ENCODE peak calls at places on chromosomes 3 and 15, in ten cellular contexts. Z, M, Y, T, A, N, R, D, C and F are unnamed samples.

GRCh38 chr15:74387988-74388955 is 20.8 kb upstream of the CYP11A1 start:
- DNase-seq in M (no peak), D (no peak), C (no peak), Y (no peak), Z (no peak), R (no peak), T (no peak), N (peak; percentile 31), A (no peak), F (no peak)

GRCh38 chr15:56918907-56919707 is 663 bp downstream of the TCF12 start:
- DNase-seq in A (peak; percentile 64), Z (peak; percentile 61), D (no peak), R (peak; percentile 47), M (no peak), T (no peak), Y (peak; percentile 51), N (peak; percentile 77), C (peak; percentile 63), F (no peak)

GRCh38 chr3:175655366-175655765 is 796.2 kb downstream of the NAALADL2 start:
- DNase-seq in Y (no peak), N (no peak), Z (no peak), R (no peak), A (no peak), C (no peak), M (no peak), D (no peak), T (no peak), F (no peak)

GRCh38 chr3:152497457-152497856 is 228.7 kb downstream of the MBNL1 start:
- DNase-seq in R (peak; percentile 11), Y (no peak), T (no peak), Z (no peak), M (no peak), C (no peak), N (no peak), A (no peak), D (no peak), F (no peak)

GRCh38 chr3:132038198-132038825 is 3.5 kb upstream of the CPNE4 start:
- DNase-seq in Y (no peak), N (no peak), T (no peak), D (no peak), M (no peak), Z (no peak), C (no peak), A (no peak), R (peak; percentile 52), F (no peak)

GRCh38 chr15:37031198-37031597 is 69.2 kb downstream of the MEIS2 start:
- DNase-seq in T (no peak), Z (no peak), C (no peak), A (no peak), R (no peak), Y (no peak), D (peak; percentile 57), M (no peak), N (no peak), F (no peak)

GRCh38 chr15:83092309-83092976 is 15.0 kb upstream of the TM6SF1 start:
- DNase-seq in T (no peak), A (no peak), N (no peak), D (no peak), Z (peak; percentile 36), Y (peak; percentile 50), C (no peak), M (no peak), R (peak; percentile 85), F (no peak)

GRCh38 chr15:41940441-41940857 is 31.9 kb downstream of the EHD4 start:
- DNase-seq in N (no peak), T (no peak), A (no peak), R (peak; percentile 98), M (no peak), C (no peak), Z (no peak), D (no peak), Y (no peak), F (no peak)

GRCh38 chr3:112633191-112633590 is 7.8 kb downstream of the CCDC80 start:
- DNase-seq in N (no peak), D (no peak), C (no peak), R (no peak), T (no peak), Z (no peak), M (no peak), A (no peak), Y (no peak), F (no peak)

GRCh38 chr3:159804726-159805410 is 183.8 kb upstream of the IL12A start:
- DNase-seq in T (no peak), R (peak; percentile 82), Y (peak; percentile 80), N (no peak), M (peak; percentile 41), D (peak; percentile 73), Z (peak; percentile 73), A (peak; percentile 60), C (no peak), F (peak; percentile 26)

GRCh38 chr3:49803464-49804140 is 541 bp downstream of the INKA1 start:
- DNase-seq in T (no peak), C (peak; percentile 58), D (peak; percentile 46), Y (no peak), A (peak; percentile 71), R (peak; percentile 86), N (no peak), Z (peak; percentile 52), M (no peak), F (no peak)

GRCh38 chr15:90203922-90204321 is 2.8 kb downstream of the SEMA4B start:
- DNase-seq in T (no peak), R (no peak), M (no peak), N (peak; percentile 53), A (no peak), Z (no peak), C (no peak), D (no peak), Y (no peak), F (no peak)

GRCh38 chr3:118803096-118803476 is 231.6 kb downstream of the IGSF11 start:
- DNase-seq in M (no peak), Y (no peak), N (no peak), A (no peak), T (no peak), Z (no peak), C (no peak), R (no peak), D (no peak), F (no peak)

GRCh38 chr3:157201648-157202278 is 41.8 kb upstream of the CCNL1 start:
- DNase-seq in Z (no peak), N (no peak), D (peak; percentile 14), M (no peak), T (no peak), C (no peak), R (peak; percentile 61), A (no peak), Y (no peak), F (no peak)

GRCh38 chr3:139518296-139518695 is 21.2 kb downstream of the RBP1 start:
- DNase-seq in N (no peak), R (no peak), T (no peak), C (no peak), D (no peak), M (no peak), A (no peak), Y (no peak), Z (no peak), F (no peak)

GRCh38 chr15:80464952-80465645 is 60.9 kb downstream of the ARNT2 start:
- DNase-seq in N (no peak), T (no peak), Z (no peak), M (no peak), Y (no peak), D (no peak), A (no peak), R (no peak), C (no peak), F (no peak)

DNA sequence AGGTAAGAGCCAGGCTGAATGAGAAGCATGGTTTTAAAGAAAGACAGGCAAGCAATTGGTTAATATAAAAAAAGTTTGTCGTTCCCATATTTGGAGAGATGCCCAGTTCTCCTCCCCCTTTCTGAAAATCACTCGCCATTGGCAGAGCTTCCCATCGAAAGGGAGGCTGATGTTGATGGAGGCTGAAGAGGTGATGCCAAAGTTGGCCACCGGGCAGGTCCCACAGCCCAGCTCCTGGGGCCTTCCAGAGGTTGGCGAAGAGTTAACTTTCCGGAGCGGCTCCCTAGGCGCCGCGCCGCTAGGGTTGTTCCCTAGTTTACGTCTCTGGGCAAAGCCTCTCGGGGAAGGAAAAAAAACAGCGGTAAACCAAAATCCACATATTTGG is 792 bp downstream of the PCOLCE2 start:
- DNase-seq in Y (peak; percentile 19), Z (no peak), D (no peak), C (no peak), N (peak; percentile 63), M (no peak), R (peak; percentile 6), T (no peak), A (no peak), F (no peak)
- TF ChIP-seq CTCF in Y (no peak), Z (no peak), D (no peak), C (no peak), N (peak; percentile 13), M (no peak), R (no peak), T (no peak), A (no peak), F (no peak)

GRCh38 chr3:53643757-53644156 is 149.3 kb downstream of the CACNA1D start:
- DNase-seq in D (no peak), N (no peak), R (no peak), Z (no peak), T (no peak), C (no peak), Y (no peak), M (no peak), A (no peak), F (no peak)
- TF ChIP-seq CTCF in D (no peak), N (no peak), R (no peak), Z (no peak), T (no peak), C (no peak), Y (no peak), M (no peak), A (no peak), F (peak; percentile 3)

DNA sequence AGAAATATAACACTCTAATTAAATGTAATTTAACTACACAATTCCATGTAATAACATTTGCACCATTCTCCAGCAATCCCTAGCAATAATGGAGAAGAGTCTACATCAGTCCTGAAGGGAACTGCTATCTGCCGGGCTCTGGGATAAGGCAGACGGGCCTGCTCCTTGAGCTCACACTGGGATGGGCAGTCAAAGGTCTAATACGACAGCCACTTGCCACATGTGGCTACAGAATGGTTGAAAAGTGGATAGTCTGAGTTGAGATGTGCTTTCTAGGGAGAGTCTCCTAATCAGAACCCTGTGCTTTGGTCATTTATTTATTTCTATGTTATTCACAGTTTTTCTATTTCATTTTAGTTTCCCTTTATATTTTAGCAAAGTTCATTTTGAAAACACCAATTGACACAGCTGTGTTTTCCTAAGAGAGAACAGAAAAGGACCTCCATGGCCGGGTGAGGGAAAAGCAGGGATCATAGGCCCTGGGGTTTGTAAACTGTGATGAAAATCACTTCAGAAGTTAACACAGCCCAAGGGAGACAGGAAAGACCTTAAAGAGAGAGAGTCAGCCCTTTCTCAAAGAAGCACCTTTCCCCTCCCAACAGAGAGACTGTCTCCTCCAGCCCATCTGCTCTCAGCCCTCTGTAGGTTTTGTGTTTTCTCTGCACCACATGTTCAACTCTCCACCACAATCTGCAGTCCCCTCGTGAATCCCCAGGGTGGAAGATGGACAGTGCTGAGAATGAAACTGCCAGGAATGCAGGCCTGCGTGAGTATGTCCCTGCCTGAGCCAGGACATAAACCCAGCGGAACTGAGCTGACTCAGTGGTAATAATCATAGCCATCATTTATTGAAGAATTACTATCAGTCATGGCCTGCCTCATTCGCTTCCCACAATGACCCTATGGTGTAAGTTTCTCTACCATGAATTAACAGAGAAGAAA is 11.6 kb downstream of the FSIP1 start:
- DNase-seq in C (no peak), D (no peak), Z (no peak), M (no peak), Y (no peak), N (no peak), T (no peak), R (no peak), A (no peak), F (no peak)
- TF ChIP-seq CTCF in C (no peak), D (no peak), Z (no peak), M (no peak), Y (no peak), N (no peak), T (no peak), R (no peak), A (no peak), F (no peak)

GRCh38 chr15:43105077-43105769 is 615 bp downstream of the UBR1 start:
- DNase-seq in A (no peak), M (no peak), Y (peak; percentile 34), T (peak; percentile 27), N (no peak), R (peak; percentile 37), D (no peak), Z (peak; percentile 33), C (no peak), F (no peak)
- TF ChIP-seq CTCF in A (no peak), M (no peak), Y (no peak), T (no peak), N (no peak), R (no peak), D (no peak), Z (no peak), C (no peak), F (no peak)